ENCODE peak calls at places on chromosomes 5 and 9, in four cellular contexts. One of them, this sample, is unnamed.

GRCh38 chr9:96150324-96151023 is 151.5 kb downstream of the HSD17B3 start:
- DNase-seq in HepG2: no peak
- DNase-seq in GM12878: peak; percentile 57
- DNase-seq in H1: no peak
- DNase-seq in this sample: no peak

GRCh38 chr5:14771195-14771594 is 100.4 kb downstream of the ANKH start:
- DNase-seq in GM12878: no peak
- DNase-seq in H1: no peak
- DNase-seq in HepG2: no peak
- DNase-seq in this sample: no peak

GRCh38 chr9:16671591-16672137 is 198.8 kb downstream of the BNC2 start:
- DNase-seq in H1: no peak
- DNase-seq in GM12878: peak; percentile 19
- DNase-seq in HepG2: no peak
- DNase-seq in this sample: no peak

GRCh38 chr9:128001411-128002298 is 20.9 kb upstream of the EEIG1 start:
- DNase-seq in H1: peak; percentile 62
- DNase-seq in HepG2: no peak
- DNase-seq in GM12878: no peak
- DNase-seq in this sample: peak; percentile 75

GRCh38 chr9:104091708-104092107 is 2.4 kb upstream of the SMC2 start:
- DNase-seq in H1: no peak
- DNase-seq in GM12878: no peak
- DNase-seq in HepG2: peak; percentile 32
- DNase-seq in this sample: no peak

GRCh38 chr9:81633952-81634421 is 55.4 kb downstream of the TLE1 start:
- DNase-seq in HepG2: peak; percentile 94
- DNase-seq in H1: no peak
- DNase-seq in GM12878: no peak
- DNase-seq in this sample: no peak

GRCh38 chr5:121325930-121326329 is 525.8 kb upstream of the FTMT start:
- DNase-seq in GM12878: no peak
- DNase-seq in HepG2: no peak
- DNase-seq in H1: no peak
- DNase-seq in this sample: no peak

GRCh38 chr5:146877178-146877681 is 1.3 kb downstream of the PPP2R2B start:
- DNase-seq in H1: no peak
- DNase-seq in HepG2: no peak
- DNase-seq in GM12878: no peak
- DNase-seq in this sample: no peak

GRCh38 chr5:149645725-149646124 is 64.4 kb downstream of the ARHGEF37 start:
- DNase-seq in H1: no peak
- DNase-seq in HepG2: no peak
- DNase-seq in GM12878: no peak
- DNase-seq in this sample: no peak

GRCh38 chr9:97984188-97985057 is 1.3 kb downstream of the ANP32B start:
- DNase-seq in H1: peak; percentile 68
- DNase-seq in GM12878: peak; percentile 9
- DNase-seq in HepG2: peak; percentile 26
- DNase-seq in this sample: no peak

GRCh38 chr5:156474251-156474650 is 147.3 kb downstream of the SGCD start:
- DNase-seq in H1: no peak
- DNase-seq in HepG2: no peak
- DNase-seq in GM12878: no peak
- DNase-seq in this sample: no peak

GRCh38 chr5:135913713-135914626 is 18.3 kb upstream of the IL9 start:
- DNase-seq in GM12878: no peak
- DNase-seq in H1: no peak
- DNase-seq in HepG2: no peak
- DNase-seq in this sample: no peak

GRCh38 chr5:135920199-135920598 is 24.6 kb upstream of the IL9 start:
- DNase-seq in GM12878: no peak
- DNase-seq in HepG2: no peak
- DNase-seq in H1: no peak
- DNase-seq in this sample: no peak

GRCh38 chr5:135915466-135916001 is 19.9 kb upstream of the IL9 start:
- DNase-seq in GM12878: no peak
- DNase-seq in H1: no peak
- DNase-seq in HepG2: no peak
- DNase-seq in this sample: no peak

GRCh38 chr5:135921388-135921787 is 25.7 kb upstream of the IL9 start:
- DNase-seq in HepG2: no peak
- DNase-seq in GM12878: no peak
- DNase-seq in H1: no peak
- DNase-seq in this sample: no peak

DNA sequence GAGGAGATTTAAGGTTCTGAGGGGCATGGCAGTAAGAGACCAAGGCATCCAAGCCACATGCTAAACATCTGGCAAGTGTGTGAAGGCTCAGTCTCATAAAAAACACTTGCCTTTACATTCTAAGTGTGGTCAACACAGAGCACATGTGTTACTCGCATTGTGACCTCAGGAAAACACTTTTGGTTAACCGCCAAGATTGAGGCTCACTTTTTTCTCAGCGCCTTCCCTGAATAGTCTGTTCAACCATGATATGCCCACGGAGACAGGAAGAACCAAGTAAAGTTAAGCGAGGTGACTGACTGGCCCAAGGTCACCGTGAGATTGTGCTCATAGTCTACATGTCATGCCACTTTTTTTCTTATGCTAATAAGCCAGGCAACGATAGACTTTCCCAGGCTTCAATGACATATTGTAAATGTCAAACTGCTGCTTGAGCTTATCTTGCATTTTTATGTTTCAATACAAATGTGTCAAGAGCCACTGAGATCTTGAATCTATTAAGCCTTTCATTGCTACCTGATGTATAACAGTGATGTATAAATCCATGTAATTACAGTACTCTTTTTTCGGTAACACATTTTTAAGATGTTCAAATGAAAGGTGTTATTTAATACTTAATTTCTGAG is 21.1 kb upstream of the IL9 start:
- DNase-seq in HepG2: no peak
- DNase-seq in H1: no peak
- DNase-seq in GM12878: no peak
- DNase-seq in this sample: no peak
- TF ChIP-seq ZNF274 in HepG2: no peak
- TF ChIP-seq ZNF274 in H1: no peak
- TF ChIP-seq ZNF274 in GM12878: no peak
- TF ChIP-seq ZNF274 in this sample: no peak

DNA sequence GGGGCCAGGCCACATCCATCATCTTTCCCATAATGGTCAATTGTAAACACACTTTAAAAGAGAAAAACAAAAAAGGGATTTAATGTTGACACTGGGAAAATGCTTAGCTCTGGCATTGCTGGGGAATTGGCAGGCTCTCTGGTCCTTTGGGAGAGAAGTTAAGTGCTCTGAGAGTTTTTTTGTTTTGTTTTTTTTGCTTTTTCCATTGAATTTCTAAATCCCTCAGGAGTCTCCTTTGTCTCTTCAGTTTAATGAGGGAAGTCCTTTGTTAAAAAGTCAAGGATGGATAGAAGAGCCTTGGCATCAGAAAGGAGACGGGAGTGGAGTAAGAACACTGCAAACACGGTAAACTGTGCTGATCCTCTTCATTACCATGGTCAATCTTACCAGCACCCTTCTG is 7.1 kb upstream of the HAND1 start:
- DNase-seq in HepG2: no peak
- DNase-seq in H1: no peak
- DNase-seq in GM12878: no peak
- DNase-seq in this sample: no peak
- H3K27me3 ChIP-seq in HepG2: peaks cover 11% of the 10 kb centered on the region
- H3K27me3 ChIP-seq in H1: peaks cover 79% of the 10 kb centered on the region
- H3K27me3 ChIP-seq in GM12878: peaks cover 22% of the 10 kb centered on the region
- H3K27me3 ChIP-seq in this sample: peaks cover 80% of the 10 kb centered on the region

GRCh38 chr5:77871016-77871415 is 94.9 kb upstream of the TBCA start:
- DNase-seq in GM12878: no peak
- DNase-seq in HepG2: no peak
- DNase-seq in H1: no peak
- DNase-seq in this sample: no peak
- H3K9me3 ChIP-seq in GM12878: no peaks in the 10 kb centered on the region
- H3K9me3 ChIP-seq in HepG2: no peaks in the 10 kb centered on the region
- H3K9me3 ChIP-seq in H1: no peaks in the 10 kb centered on the region
- H3K9me3 ChIP-seq in this sample: no peaks in the 10 kb centered on the region

GRCh38 chr5:59684388-59685003 is 209.0 kb downstream of the PDE4D start:
- DNase-seq in H1: no peak
- DNase-seq in HepG2: no peak
- DNase-seq in GM12878: no peak
- DNase-seq in this sample: no peak
- TF ChIP-seq ZNF274 in H1: no peak
- TF ChIP-seq ZNF274 in HepG2: no peak
- TF ChIP-seq ZNF274 in GM12878: no peak
- TF ChIP-seq ZNF274 in this sample: no peak